ENCODE peak calls at places on chromosomes 7 and 10, in seven cellular contexts. One of them, this sample, is unnamed.

GRCh38 chr10:3655528-3655927 is 129.5 kb downstream of the KLF6 start:
- DNase-seq in NT2/D1: no peak
- DNase-seq in right cardiac atrium: no peak
- DNase-seq in tibial artery: no peak
- DNase-seq in colonic mucosa: no peak
- DNase-seq in sigmoid colon: no peak
- DNase-seq in AG09309: no peak
- DNase-seq in this sample: no peak

GRCh38 chr10:102241444-102242117 is at the start of gene PITX3:
- DNase-seq in NT2/D1: peak
- DNase-seq in right cardiac atrium: peak
- DNase-seq in AG09309: no peak
- DNase-seq in tibial artery: peak
- DNase-seq in colonic mucosa: peak
- DNase-seq in sigmoid colon: peak
- DNase-seq in this sample: peak

GRCh38 chr7:35722054-35722849 is 27.3 kb upstream of the HERPUD2 start:
- DNase-seq in colonic mucosa: no peak
- DNase-seq in sigmoid colon: no peak
- DNase-seq in right cardiac atrium: no peak
- DNase-seq in NT2/D1: no peak
- DNase-seq in AG09309: no peak
- DNase-seq in tibial artery: no peak
- DNase-seq in this sample: no peak

GRCh38 chr7:27204851-27205322 is 5.0 kb upstream of the HOXA13 start:
- DNase-seq in NT2/D1: no peak
- DNase-seq in colonic mucosa: peak
- DNase-seq in right cardiac atrium: no peak
- DNase-seq in AG09309: no peak
- DNase-seq in sigmoid colon: no peak
- DNase-seq in tibial artery: no peak
- DNase-seq in this sample: no peak

GRCh38 chr10:89591111-89591795 is 53.8 kb downstream of the PANK1 start:
- DNase-seq in tibial artery: no peak
- DNase-seq in sigmoid colon: no peak
- DNase-seq in AG09309: no peak
- DNase-seq in right cardiac atrium: no peak
- DNase-seq in NT2/D1: no peak
- DNase-seq in colonic mucosa: no peak
- DNase-seq in this sample: peak

GRCh38 chr7:122748195-122748594 is 45.5 kb upstream of the RNF148 start:
- DNase-seq in NT2/D1: no peak
- DNase-seq in AG09309: no peak
- DNase-seq in tibial artery: no peak
- DNase-seq in colonic mucosa: no peak
- DNase-seq in right cardiac atrium: no peak
- DNase-seq in sigmoid colon: no peak
- DNase-seq in this sample: no peak

GRCh38 chr7:128172963-128173362 is 68.1 kb upstream of the LEP start:
- DNase-seq in AG09309: no peak
- DNase-seq in NT2/D1: no peak
- DNase-seq in colonic mucosa: no peak
- DNase-seq in tibial artery: no peak
- DNase-seq in sigmoid colon: no peak
- DNase-seq in right cardiac atrium: no peak
- DNase-seq in this sample: no peak

GRCh38 chr10:95268438-95268837 is 22.4 kb downstream of the PDLIM1 start:
- DNase-seq in right cardiac atrium: peak
- DNase-seq in sigmoid colon: no peak
- DNase-seq in tibial artery: peak
- DNase-seq in NT2/D1: no peak
- DNase-seq in colonic mucosa: peak
- DNase-seq in AG09309: no peak
- DNase-seq in this sample: no peak

GRCh38 chr7:83001362-83002040 is 161.2 kb downstream of the PCLO start:
- DNase-seq in NT2/D1: no peak
- DNase-seq in colonic mucosa: no peak
- DNase-seq in tibial artery: no peak
- DNase-seq in AG09309: no peak
- DNase-seq in right cardiac atrium: no peak
- DNase-seq in sigmoid colon: no peak
- DNase-seq in this sample: no peak

GRCh38 chr10:11631890-11632587 is 20.6 kb upstream of the USP6NL start:
- DNase-seq in AG09309: no peak
- DNase-seq in sigmoid colon: no peak
- DNase-seq in tibial artery: no peak
- DNase-seq in right cardiac atrium: no peak
- DNase-seq in NT2/D1: no peak
- DNase-seq in colonic mucosa: no peak
- DNase-seq in this sample: no peak

GRCh38 chr10:69139961-69140360 is 16.0 kb downstream of the VPS26A start:
- DNase-seq in tibial artery: no peak
- DNase-seq in colonic mucosa: no peak
- DNase-seq in AG09309: no peak
- DNase-seq in NT2/D1: no peak
- DNase-seq in sigmoid colon: no peak
- DNase-seq in right cardiac atrium: no peak
- DNase-seq in this sample: no peak

GRCh38 chr7:8125680-8126444 is 136.1 kb downstream of the ICA1 start:
- DNase-seq in tibial artery: no peak
- DNase-seq in right cardiac atrium: no peak
- DNase-seq in AG09309: no peak
- DNase-seq in NT2/D1: no peak
- DNase-seq in colonic mucosa: peak
- DNase-seq in sigmoid colon: no peak
- DNase-seq in this sample: no peak

GRCh38 chr7:94654764-94655561 is 970 bp downstream of the SGCE start:
- DNase-seq in colonic mucosa: no peak
- DNase-seq in right cardiac atrium: peak
- DNase-seq in NT2/D1: no peak
- DNase-seq in sigmoid colon: peak
- DNase-seq in tibial artery: peak
- DNase-seq in AG09309: no peak
- DNase-seq in this sample: no peak

GRCh38 chr7:134593530-134594392 is 44.9 kb downstream of the AKR1B15 start:
- DNase-seq in sigmoid colon: peak
- DNase-seq in colonic mucosa: peak
- DNase-seq in NT2/D1: peak
- DNase-seq in AG09309: peak
- DNase-seq in right cardiac atrium: peak
- DNase-seq in tibial artery: peak
- DNase-seq in this sample: peak

GRCh38 chr7:92754756-92755581 is 81.4 kb downstream of the CDK6 start:
- DNase-seq in tibial artery: no peak
- DNase-seq in colonic mucosa: no peak
- DNase-seq in NT2/D1: no peak
- DNase-seq in AG09309: no peak
- DNase-seq in sigmoid colon: no peak
- DNase-seq in right cardiac atrium: no peak
- DNase-seq in this sample: no peak

GRCh38 chr10:93165367-93165766 is 91.7 kb downstream of the CYP26A1 start:
- DNase-seq in sigmoid colon: no peak
- DNase-seq in colonic mucosa: no peak
- DNase-seq in tibial artery: no peak
- DNase-seq in NT2/D1: no peak
- DNase-seq in right cardiac atrium: no peak
- DNase-seq in AG09309: no peak
- DNase-seq in this sample: no peak

GRCh38 chr7:13032524-13032923 is 345.1 kb downstream of the ARL4A start:
- DNase-seq in AG09309: no peak
- DNase-seq in right cardiac atrium: no peak
- DNase-seq in tibial artery: no peak
- DNase-seq in colonic mucosa: no peak
- DNase-seq in sigmoid colon: no peak
- DNase-seq in NT2/D1: peak
- DNase-seq in this sample: no peak

GRCh38 chr7:92727755-92728154 is 108.6 kb downstream of the CDK6 start:
- DNase-seq in AG09309: no peak
- DNase-seq in colonic mucosa: no peak
- DNase-seq in right cardiac atrium: no peak
- DNase-seq in NT2/D1: no peak
- DNase-seq in sigmoid colon: no peak
- DNase-seq in tibial artery: no peak
- DNase-seq in this sample: no peak

GRCh38 chr10:126397640-126398382 is 9.5 kb upstream of the ADAM12 start:
- DNase-seq in sigmoid colon: no peak
- DNase-seq in colonic mucosa: no peak
- DNase-seq in NT2/D1: peak
- DNase-seq in tibial artery: no peak
- DNase-seq in AG09309: peak
- DNase-seq in right cardiac atrium: no peak
- DNase-seq in this sample: peak

GRCh38 chr7:111531993-111532392 is 30.3 kb downstream of the IMMP2L start:
- DNase-seq in colonic mucosa: no peak
- DNase-seq in AG09309: no peak
- DNase-seq in NT2/D1: no peak
- DNase-seq in sigmoid colon: no peak
- DNase-seq in tibial artery: no peak
- DNase-seq in right cardiac atrium: no peak
- DNase-seq in this sample: no peak

GRCh38 chr7:24727165-24728120 is 29.8 kb downstream of the GSDME start:
- DNase-seq in sigmoid colon: no peak
- DNase-seq in NT2/D1: no peak
- DNase-seq in right cardiac atrium: no peak
- DNase-seq in tibial artery: peak
- DNase-seq in colonic mucosa: no peak
- DNase-seq in AG09309: no peak
- DNase-seq in this sample: no peak

GRCh38 chr10:43682956-43683355 is 34.3 kb upstream of the ZNF32 start:
- DNase-seq in right cardiac atrium: no peak
- DNase-seq in tibial artery: no peak
- DNase-seq in AG09309: no peak
- DNase-seq in sigmoid colon: no peak
- DNase-seq in NT2/D1: no peak
- DNase-seq in colonic mucosa: no peak
- DNase-seq in this sample: no peak

GRCh38 chr7:46054290-46054689 is 133.2 kb upstream of the IGFBP3 start:
- DNase-seq in sigmoid colon: no peak
- DNase-seq in colonic mucosa: no peak
- DNase-seq in right cardiac atrium: no peak
- DNase-seq in NT2/D1: no peak
- DNase-seq in tibial artery: no peak
- DNase-seq in AG09309: no peak
- DNase-seq in this sample: no peak

GRCh38 chr10:33546031-33546430 is 211.6 kb upstream of the NRP1 start:
- DNase-seq in AG09309: no peak
- DNase-seq in colonic mucosa: no peak
- DNase-seq in tibial artery: no peak
- DNase-seq in sigmoid colon: no peak
- DNase-seq in NT2/D1: no peak
- DNase-seq in right cardiac atrium: no peak
- DNase-seq in this sample: no peak
- H3K4me3 ChIP-seq in AG09309: no peak
- H3K4me3 ChIP-seq in colonic mucosa: no peak
- H3K4me3 ChIP-seq in tibial artery: no peak
- H3K4me3 ChIP-seq in sigmoid colon: no peak
- H3K4me3 ChIP-seq in NT2/D1: no peak
- H3K4me3 ChIP-seq in right cardiac atrium: no peak
- H3K4me3 ChIP-seq in this sample: no peak

DNA sequence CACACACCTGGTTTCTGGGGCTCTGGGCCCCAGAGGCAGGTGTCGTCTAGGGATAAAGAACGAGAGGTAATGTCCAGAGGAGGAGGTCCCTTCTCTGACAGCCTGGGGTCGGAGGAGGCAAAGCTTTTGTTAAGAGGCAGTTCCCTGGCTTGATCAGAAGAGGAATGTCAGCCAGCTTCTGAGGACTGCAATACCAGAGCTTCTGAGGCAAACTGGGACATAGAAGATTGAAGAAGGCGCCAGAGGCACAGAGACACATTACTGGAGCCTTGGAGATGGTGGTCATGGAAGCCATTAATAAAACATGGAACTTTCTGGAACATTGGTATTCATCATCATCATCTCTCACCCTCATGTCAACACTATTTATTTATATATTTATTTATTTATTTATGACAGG is 53.3 kb downstream of the PYROXD2 start:
- DNase-seq in NT2/D1: no peak
- DNase-seq in sigmoid colon: no peak
- DNase-seq in right cardiac atrium: no peak
- DNase-seq in AG09309: no peak
- DNase-seq in tibial artery: no peak
- DNase-seq in colonic mucosa: no peak
- DNase-seq in this sample: no peak
- H3K4me3 ChIP-seq in NT2/D1: no peak
- H3K4me3 ChIP-seq in sigmoid colon: peak
- H3K4me3 ChIP-seq in right cardiac atrium: no peak
- H3K4me3 ChIP-seq in AG09309: peak
- H3K4me3 ChIP-seq in tibial artery: peak
- H3K4me3 ChIP-seq in colonic mucosa: no peak
- H3K4me3 ChIP-seq in this sample: no peak

GRCh38 chr10:111299037-111299436 is 222.2 kb downstream of the ADRA2A start:
- DNase-seq in AG09309: no peak
- DNase-seq in sigmoid colon: no peak
- DNase-seq in tibial artery: no peak
- DNase-seq in right cardiac atrium: no peak
- DNase-seq in colonic mucosa: no peak
- DNase-seq in NT2/D1: no peak
- DNase-seq in this sample: no peak
- H3K4me3 ChIP-seq in AG09309: no peak
- H3K4me3 ChIP-seq in sigmoid colon: no peak
- H3K4me3 ChIP-seq in tibial artery: no peak
- H3K4me3 ChIP-seq in right cardiac atrium: no peak
- H3K4me3 ChIP-seq in colonic mucosa: no peak
- H3K4me3 ChIP-seq in NT2/D1: no peak
- H3K4me3 ChIP-seq in this sample: no peak

GRCh38 chr10:125113661-125114388 is 46.5 kb downstream of the CTBP2 start:
- DNase-seq in sigmoid colon: no peak
- DNase-seq in AG09309: peak
- DNase-seq in tibial artery: peak
- DNase-seq in NT2/D1: no peak
- DNase-seq in colonic mucosa: no peak
- DNase-seq in right cardiac atrium: peak
- DNase-seq in this sample: no peak
- H3K4me3 ChIP-seq in sigmoid colon: no peak
- H3K4me3 ChIP-seq in AG09309: no peak
- H3K4me3 ChIP-seq in tibial artery: no peak
- H3K4me3 ChIP-seq in NT2/D1: no peak
- H3K4me3 ChIP-seq in colonic mucosa: no peak
- H3K4me3 ChIP-seq in right cardiac atrium: no peak
- H3K4me3 ChIP-seq in this sample: no peak

DNA sequence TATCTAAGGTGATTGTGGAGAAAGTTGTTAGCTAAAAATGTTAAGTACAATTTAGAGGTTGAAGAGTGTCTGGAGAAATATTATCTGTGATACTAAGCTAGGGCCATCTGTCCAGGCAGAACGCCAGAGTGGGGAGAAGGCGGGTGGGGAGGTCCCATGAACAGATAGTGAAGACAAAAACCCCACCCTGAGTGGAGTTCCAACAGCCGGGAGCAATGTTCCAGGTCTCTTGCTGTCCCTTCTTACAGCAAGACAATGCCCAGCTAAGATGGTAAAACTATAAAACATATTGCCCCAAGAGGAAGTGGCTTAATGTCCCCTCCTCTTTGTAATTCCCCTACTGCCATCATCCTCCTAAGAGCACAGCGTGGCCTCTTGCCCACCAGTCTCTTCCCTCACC is 10.4 kb upstream of the IL15RA start:
- DNase-seq in tibial artery: no peak
- DNase-seq in sigmoid colon: peak
- DNase-seq in AG09309: no peak
- DNase-seq in right cardiac atrium: peak
- DNase-seq in colonic mucosa: no peak
- DNase-seq in NT2/D1: no peak
- DNase-seq in this sample: no peak
- H3K4me3 ChIP-seq in tibial artery: no peak
- H3K4me3 ChIP-seq in sigmoid colon: no peak
- H3K4me3 ChIP-seq in AG09309: no peak
- H3K4me3 ChIP-seq in right cardiac atrium: no peak
- H3K4me3 ChIP-seq in colonic mucosa: no peak
- H3K4me3 ChIP-seq in NT2/D1: no peak
- H3K4me3 ChIP-seq in this sample: no peak

This sample was measured in HFF-Myc.